ENCODE peak calls at places on chromosome 22, in eight cellular contexts. G is astrocyte of the spinal cord; C is neural crest cell; W is NCI-H460; O is stimulated activated CD8-positive, alpha-beta memory T cell treated with anti-CD3 and anti-CD28 coated beads, Interleukin-4, amount 100 ng/mL, for 1 hour; B is HFF-Myc; L is HCEC 1CT; Y is NCI-H1092. K is an unnamed sample.

GRCh38 chr22:49406879-49407587 is 420.6 kb downstream of the BRD1 start:
- DNase-seq in G (no peak), C (no peak), W (no peak), O (no peak), B (no peak), L (no peak), Y (no peak), K (no peak)

GRCh38 chr22:50027639-50028537 is 15.3 kb upstream of the IL17REL start:
- DNase-seq in G (no peak), C (no peak), W (no peak), O (no peak), B (no peak), L (no peak), Y (peak), K (no peak)

GRCh38 chr22:33557836-33558235 is 362.4 kb downstream of the LARGE1 start:
- DNase-seq in G (no peak), C (no peak), W (no peak), O (no peak), B (no peak), L (no peak), Y (no peak), K (no peak)

GRCh38 chr22:35608088-35608487 is 9.0 kb downstream of the MB start:
- DNase-seq in G (no peak), C (no peak), W (no peak), O (no peak), B (no peak), L (no peak), Y (no peak), K (no peak)

GRCh38 chr22:46995501-46996360 is 233.3 kb downstream of the TBC1D22A start:
- DNase-seq in G (no peak), C (no peak), W (no peak), O (no peak), B (no peak), L (no peak), Y (no peak), K (no peak)

GRCh38 chr22:43213066-43213465 is 26.1 kb upstream of the TTLL12 start:
- DNase-seq in G (no peak), C (no peak), W (no peak), O (no peak), B (no peak), L (no peak), Y (no peak), K (no peak)

GRCh38 chr22:42997577-42997976 is 17.4 kb downstream of the PACSIN2 start:
- DNase-seq in G (no peak), C (no peak), W (no peak), O (no peak), B (no peak), L (no peak), Y (no peak), K (no peak)

GRCh38 chr22:23220485-23221350 is 40.4 kb downstream of the BCR start:
- DNase-seq in G (no peak), C (no peak), W (no peak), O (no peak), B (no peak), L (peak), Y (no peak), K (no peak)

GRCh38 chr22:31646186-31647019 is 15.6 kb downstream of the PISD start:
- DNase-seq in G (peak), C (no peak), W (no peak), O (no peak), B (peak), L (peak), Y (no peak), K (no peak)

GRCh38 chr22:27576815-27577564 is 224.6 kb downstream of the MN1 start:
- DNase-seq in G (peak), C (no peak), W (no peak), O (no peak), B (no peak), L (no peak), Y (no peak), K (no peak)

GRCh38 chr22:49598338-49598737 is 229.3 kb downstream of the BRD1 start:
- DNase-seq in G (no peak), C (no peak), W (no peak), O (no peak), B (no peak), L (no peak), Y (no peak), K (no peak)

GRCh38 chr22:49024775-49025440 is 802.8 kb downstream of the BRD1 start:
- DNase-seq in G (no peak), C (no peak), W (no peak), O (no peak), B (no peak), L (no peak), Y (no peak), K (no peak)